ENCODE peak calls at places on chromosomes 1 and 21, in five cellular contexts. One of them, this sample, is unnamed.

GRCh38 chr1:191290441-191290840 is 812.8 kb upstream of the BRINP3 start:
- DNase-seq in A549: no peak
- DNase-seq in kidney epithelial cell: peak
- DNase-seq in AG04449: no peak
- DNase-seq in colonic mucosa: no peak
- DNase-seq in this sample: peak

GRCh38 chr1:28135910-28136635 is 40.4 kb downstream of the PTAFR start:
- DNase-seq in AG04449: no peak
- DNase-seq in kidney epithelial cell: no peak
- DNase-seq in colonic mucosa: no peak
- DNase-seq in A549: no peak
- DNase-seq in this sample: no peak

GRCh38 chr1:70093250-70093975 is 112.0 kb downstream of the LRRC40 start:
- DNase-seq in kidney epithelial cell: no peak
- DNase-seq in A549: no peak
- DNase-seq in colonic mucosa: no peak
- DNase-seq in AG04449: no peak
- DNase-seq in this sample: no peak

GRCh38 chr1:64574301-64574700 is 104.4 kb downstream of the CACHD1 start:
- DNase-seq in kidney epithelial cell: peak
- DNase-seq in colonic mucosa: no peak
- DNase-seq in AG04449: no peak
- DNase-seq in A549: no peak
- DNase-seq in this sample: peak

GRCh38 chr1:70361727-70362413 is 7.3 kb upstream of the ANKRD13C start:
- DNase-seq in colonic mucosa: no peak
- DNase-seq in AG04449: no peak
- DNase-seq in A549: no peak
- DNase-seq in kidney epithelial cell: no peak
- DNase-seq in this sample: no peak

GRCh38 chr1:22861764-22862440 is 110.8 kb downstream of the LACTBL1 start:
- DNase-seq in kidney epithelial cell: peak
- DNase-seq in colonic mucosa: peak
- DNase-seq in A549: peak
- DNase-seq in AG04449: peak
- DNase-seq in this sample: no peak

GRCh38 chr21:45818904-45819285 is 162.7 kb upstream of the COL6A1 start:
- DNase-seq in colonic mucosa: no peak
- DNase-seq in kidney epithelial cell: peak
- DNase-seq in AG04449: peak
- DNase-seq in A549: peak
- DNase-seq in this sample: peak

GRCh38 chr1:33367488-33368405 is 46.8 kb upstream of the A3GALT2 start:
- DNase-seq in colonic mucosa: peak
- DNase-seq in A549: peak
- DNase-seq in AG04449: no peak
- DNase-seq in kidney epithelial cell: no peak
- DNase-seq in this sample: no peak

GRCh38 chr1:55214903-55215193 is 316 bp downstream of the USP24 start:
- DNase-seq in kidney epithelial cell: no peak
- DNase-seq in A549: no peak
- DNase-seq in colonic mucosa: peak
- DNase-seq in AG04449: no peak
- DNase-seq in this sample: no peak

GRCh38 chr1:99268021-99268420 is 3.7 kb downstream of the PLPPR4 start:
- DNase-seq in AG04449: no peak
- DNase-seq in kidney epithelial cell: no peak
- DNase-seq in A549: no peak
- DNase-seq in colonic mucosa: no peak
- DNase-seq in this sample: no peak

GRCh38 chr1:160354388-160354985 is 11.3 kb downstream of the NCSTN start:
- DNase-seq in A549: peak
- DNase-seq in colonic mucosa: no peak
- DNase-seq in kidney epithelial cell: no peak
- DNase-seq in AG04449: no peak
- DNase-seq in this sample: no peak

GRCh38 chr1:240706150-240706904 is 94.4 kb upstream of the GREM2 start:
- DNase-seq in colonic mucosa: no peak
- DNase-seq in A549: no peak
- DNase-seq in AG04449: no peak
- DNase-seq in kidney epithelial cell: no peak
- DNase-seq in this sample: no peak

GRCh38 chr1:240091201-240091600 is 482 bp upstream of the FMN2 start:
- DNase-seq in AG04449: no peak
- DNase-seq in kidney epithelial cell: no peak
- DNase-seq in colonic mucosa: no peak
- DNase-seq in A549: peak
- DNase-seq in this sample: no peak

GRCh38 chr1:32848354-32849063 is 22.2 kb downstream of the FNDC5 start:
- DNase-seq in colonic mucosa: no peak
- DNase-seq in A549: no peak
- DNase-seq in AG04449: no peak
- DNase-seq in kidney epithelial cell: no peak
- DNase-seq in this sample: no peak

GRCh38 chr1:56626546-56626945 is 18.6 kb upstream of the PRKAA2 start:
- DNase-seq in A549: no peak
- DNase-seq in AG04449: peak
- DNase-seq in kidney epithelial cell: no peak
- DNase-seq in colonic mucosa: no peak
- DNase-seq in this sample: no peak

GRCh38 chr1:71191520-71191919 is 110.7 kb upstream of the ZRANB2 start:
- DNase-seq in colonic mucosa: no peak
- DNase-seq in kidney epithelial cell: no peak
- DNase-seq in A549: no peak
- DNase-seq in AG04449: no peak
- DNase-seq in this sample: no peak

GRCh38 chr1:2949966-2950925 is 71.0 kb upstream of the ACTRT2 start:
- DNase-seq in AG04449: no peak
- DNase-seq in kidney epithelial cell: no peak
- DNase-seq in colonic mucosa: no peak
- DNase-seq in A549: no peak
- DNase-seq in this sample: no peak

DNA sequence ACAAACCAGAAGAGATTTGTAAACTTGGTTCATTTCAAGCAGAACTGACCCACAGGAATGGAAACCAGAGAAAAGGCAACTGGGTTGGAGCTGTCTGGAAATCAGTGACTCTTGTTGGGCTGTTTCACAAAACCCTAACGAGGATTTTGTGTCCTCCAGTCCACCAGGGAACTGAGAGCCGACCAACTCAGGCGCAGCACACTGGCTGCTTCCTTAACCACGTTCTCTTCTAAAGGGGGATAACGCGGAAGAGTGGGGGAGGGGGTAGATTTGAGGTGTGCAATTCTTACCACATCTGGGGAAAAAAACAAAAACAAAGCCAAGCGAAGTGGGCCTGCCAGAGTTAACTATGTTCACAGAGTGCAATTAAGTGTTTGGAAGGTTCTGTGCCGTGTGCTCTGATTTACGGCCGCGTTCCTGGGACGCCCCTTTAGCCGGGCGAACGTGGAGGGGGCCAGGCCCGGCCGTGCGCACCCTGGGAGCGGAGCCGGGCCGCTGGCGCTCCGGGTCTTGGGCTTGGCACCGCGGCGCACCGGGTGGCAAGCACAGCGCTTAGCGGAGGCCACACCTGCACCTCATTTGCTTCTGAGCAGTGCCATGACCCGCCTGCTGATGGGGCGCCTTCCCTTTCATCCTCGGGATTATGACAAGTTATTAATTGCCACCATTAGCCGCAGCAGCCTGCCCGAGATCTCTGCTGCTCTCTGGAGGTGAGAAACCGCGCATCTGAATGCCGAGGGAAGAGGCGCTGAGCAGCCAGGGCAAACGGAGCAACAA is 248.6 kb upstream of the FOXD3 start:
- DNase-seq in AG04449: no peak
- DNase-seq in A549: no peak
- DNase-seq in kidney epithelial cell: no peak
- DNase-seq in colonic mucosa: no peak
- DNase-seq in this sample: no peak
- TF ChIP-seq CTCF in AG04449: no peak
- TF ChIP-seq CTCF in A549: no peak
- TF ChIP-seq CTCF in kidney epithelial cell: peak
- TF ChIP-seq CTCF in colonic mucosa: no peak
- TF ChIP-seq CTCF in this sample: peak

DNA sequence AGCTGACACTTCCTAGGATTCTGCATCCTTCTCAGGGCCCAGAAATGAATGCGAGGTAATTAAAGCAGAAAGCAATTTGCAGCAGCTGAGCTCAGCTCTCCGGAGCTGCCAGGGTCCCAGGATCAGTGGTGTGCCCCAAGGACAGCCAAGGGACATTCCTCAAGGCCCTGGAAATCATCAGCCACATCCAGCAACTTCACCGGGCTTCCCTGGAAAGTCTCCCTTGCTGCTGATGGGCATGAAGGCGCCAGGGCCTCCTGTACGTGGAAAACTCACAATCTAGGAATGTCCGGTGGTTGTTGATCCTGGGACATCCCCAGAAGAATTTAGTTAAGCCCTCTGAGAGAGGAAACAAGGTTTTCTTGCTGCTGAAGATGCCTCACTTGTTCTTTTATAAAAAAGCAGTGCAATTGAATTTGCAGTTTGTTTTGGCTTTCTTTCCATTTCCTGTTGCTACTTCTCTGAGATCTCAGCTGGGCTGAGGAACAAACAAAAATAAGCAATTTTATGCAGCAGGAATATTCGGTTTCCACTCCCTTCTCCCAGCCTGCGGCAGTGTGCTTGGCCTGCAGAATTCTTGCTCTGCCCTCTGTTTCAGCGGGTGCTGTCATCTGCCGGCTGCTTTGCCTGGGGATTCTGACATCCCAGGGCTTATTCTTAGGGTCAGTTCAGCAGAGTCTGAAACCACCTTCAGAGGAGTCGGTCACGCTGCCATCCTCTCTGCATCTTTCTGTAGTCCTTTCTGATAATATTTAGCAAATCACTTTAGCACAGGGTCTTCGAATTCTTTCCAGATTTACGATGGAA is 85.9 kb downstream of the TCP10L start:
- DNase-seq in colonic mucosa: no peak
- DNase-seq in A549: no peak
- DNase-seq in kidney epithelial cell: no peak
- DNase-seq in AG04449: no peak
- DNase-seq in this sample: no peak
- TF ChIP-seq CTCF in colonic mucosa: no peak
- TF ChIP-seq CTCF in A549: no peak
- TF ChIP-seq CTCF in kidney epithelial cell: no peak
- TF ChIP-seq CTCF in AG04449: no peak
- TF ChIP-seq CTCF in this sample: no peak

GRCh38 chr1:65581120-65581519 is 160.7 kb downstream of the LEPR start:
- DNase-seq in A549: no peak
- DNase-seq in AG04449: no peak
- DNase-seq in kidney epithelial cell: no peak
- DNase-seq in colonic mucosa: no peak
- DNase-seq in this sample: no peak
- TF ChIP-seq CTCF in A549: no peak
- TF ChIP-seq CTCF in AG04449: peak
- TF ChIP-seq CTCF in kidney epithelial cell: peak
- TF ChIP-seq CTCF in colonic mucosa: no peak
- TF ChIP-seq CTCF in this sample: peak

GRCh38 chr1:220747426-220748090 is 564 bp upstream of the MTARC2 start:
- DNase-seq in AG04449: no peak
- DNase-seq in colonic mucosa: no peak
- DNase-seq in A549: no peak
- DNase-seq in kidney epithelial cell: peak
- DNase-seq in this sample: no peak

GRCh38 chr1:220750126-220750525 is 2.0 kb downstream of the MTARC2 start:
- DNase-seq in A549: no peak
- DNase-seq in AG04449: no peak
- DNase-seq in colonic mucosa: no peak
- DNase-seq in kidney epithelial cell: no peak
- DNase-seq in this sample: no peak

GRCh38 chr1:220751130-220751529 is 3.0 kb downstream of the MTARC2 start:
- DNase-seq in colonic mucosa: peak
- DNase-seq in AG04449: no peak
- DNase-seq in kidney epithelial cell: no peak
- DNase-seq in A549: no peak
- DNase-seq in this sample: no peak

GRCh38 chr1:220742520-220742919 is 5.6 kb upstream of the MTARC2 start:
- DNase-seq in kidney epithelial cell: no peak
- DNase-seq in colonic mucosa: no peak
- DNase-seq in AG04449: no peak
- DNase-seq in A549: no peak
- DNase-seq in this sample: no peak

DNA sequence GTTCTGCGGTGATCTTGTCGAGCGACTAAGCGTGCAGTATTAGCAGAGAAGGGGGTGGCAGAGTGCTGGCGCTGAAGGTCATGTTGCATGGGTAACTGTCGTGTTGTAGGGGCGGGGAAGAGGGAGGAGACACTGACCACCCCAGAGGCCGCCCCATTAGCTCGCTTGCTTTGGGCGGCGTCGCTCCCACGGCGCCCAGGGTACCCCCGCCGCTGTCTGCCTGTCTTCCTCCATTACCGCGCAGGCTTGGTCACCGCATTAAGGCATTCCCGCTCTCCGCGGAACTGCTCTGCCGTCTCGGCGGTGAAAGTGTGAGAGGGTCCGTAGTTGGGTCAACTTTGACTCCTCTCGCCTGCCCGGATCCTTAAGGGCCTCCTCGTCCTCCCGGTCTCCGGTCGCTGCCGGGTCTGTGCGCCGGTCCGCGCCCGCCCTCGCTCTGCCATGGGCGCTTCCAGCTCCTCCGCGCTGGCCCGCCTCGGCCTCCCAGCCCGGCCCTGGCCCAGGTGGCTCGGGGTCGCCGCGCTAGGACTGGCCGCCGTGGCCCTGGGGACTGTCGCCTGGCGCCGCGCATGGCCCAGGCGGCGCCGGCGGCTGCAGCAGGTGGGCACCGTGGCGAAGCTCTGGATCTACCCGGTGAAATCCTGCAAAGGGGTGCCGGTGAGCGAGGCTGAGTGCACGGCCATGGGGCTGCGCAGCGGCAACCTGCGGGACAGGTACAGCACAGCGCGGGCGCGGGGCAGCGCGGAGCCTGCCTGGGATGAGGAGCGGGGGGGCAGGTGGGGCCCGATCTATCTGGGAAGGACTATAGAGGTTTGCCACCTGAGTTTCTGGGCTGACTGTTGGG is at the start of gene MTARC2:
- DNase-seq in colonic mucosa: peak
- DNase-seq in AG04449: peak
- DNase-seq in A549: peak
- DNase-seq in kidney epithelial cell: no peak
- DNase-seq in this sample: no peak
- TF ChIP-seq CTCF in colonic mucosa: no peak
- TF ChIP-seq CTCF in AG04449: no peak
- TF ChIP-seq CTCF in A549: no peak
- TF ChIP-seq CTCF in kidney epithelial cell: no peak
- TF ChIP-seq CTCF in this sample: no peak

DNA sequence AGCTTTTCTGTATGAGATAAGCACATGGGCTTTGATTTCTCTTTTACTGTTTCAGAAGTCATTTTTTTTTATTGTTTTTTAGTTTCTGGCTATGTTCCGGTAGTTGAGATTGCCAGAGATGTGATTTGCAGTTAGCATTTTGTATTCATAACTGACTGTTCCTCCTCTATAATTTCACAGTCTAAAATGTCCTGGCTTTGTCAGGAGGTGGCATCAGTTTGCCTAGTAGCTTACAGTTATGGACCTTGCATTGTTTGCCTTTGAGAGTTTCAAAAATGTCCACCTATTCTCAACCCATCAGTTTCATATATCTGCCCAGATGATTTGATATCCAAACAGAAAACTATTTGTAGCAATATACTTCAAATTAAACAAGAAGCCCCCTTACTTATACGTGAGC is 39.5 kb upstream of the ST6GALNAC3 start:
- DNase-seq in AG04449: no peak
- DNase-seq in kidney epithelial cell: no peak
- DNase-seq in colonic mucosa: peak
- DNase-seq in A549: no peak
- DNase-seq in this sample: no peak
- TF ChIP-seq CTCF in AG04449: no peak
- TF ChIP-seq CTCF in kidney epithelial cell: peak
- TF ChIP-seq CTCF in colonic mucosa: no peak
- TF ChIP-seq CTCF in A549: peak
- TF ChIP-seq CTCF in this sample: peak

This sample was measured in epithelial cell of proximal tubule.